ENCODE peak calls at places on chromosomes 5 and 9, in six cellular contexts. F is uterus; S is WTC11; W is colonic mucosa; Q is bronchial epithelial cell; X is CD8-positive, alpha-beta T cell. M is an unnamed sample.
A peak's percentile ranks its signal among the peaks of the same experiment; 100 is the strongest.

GRCh38 chr9:105146677-105147076 is 97.8 kb upstream of the SLC44A1 start:
- DNase-seq in F (no peak), S (no peak), W (no peak), Q (no peak), X (no peak), M (no peak)

GRCh38 chr9:136808075-136808780 is 480 bp downstream of the RABL6 start:
- DNase-seq in F (no peak), S (no peak), W (peak; percentile 46), Q (no peak), X (no peak), M (no peak)

GRCh38 chr9:85402541-85402940 is 339.2 kb downstream of the AGTPBP1 start:
- DNase-seq in F (no peak), S (no peak), W (no peak), Q (no peak), X (no peak), M (no peak)

GRCh38 chr9:134839441-134840125 is 41.0 kb upstream of the FCN2 start:
- DNase-seq in F (no peak), S (peak; percentile 37), W (no peak), Q (no peak), X (no peak), M (no peak)

GRCh38 chr9:129567842-129568559 is 52.9 kb downstream of the C9orf50 start:
- DNase-seq in F (no peak), S (no peak), W (no peak), Q (peak; percentile 39), X (no peak), M (no peak)

GRCh38 chr9:133991964-133992779 is at the start of gene VAV2:
- DNase-seq in F (peak; percentile 49), S (peak; percentile 49), W (peak; percentile 69), Q (peak; percentile 34), X (no peak), M (peak; percentile 34)

GRCh38 chr9:133320421-133320881 is 15.5 kb downstream of the SURF6 start:
- DNase-seq in F (no peak), S (peak; percentile 35), W (no peak), Q (no peak), X (no peak), M (no peak)

GRCh38 chr5:124263680-124264491 is 482.6 kb downstream of the ZNF608 start:
- DNase-seq in F (no peak), S (peak; percentile 14), W (no peak), Q (peak; percentile 29), X (no peak), M (no peak)

M was measured in T-helper 1 cell.